ENCODE peak calls at places on chromosomes 4 and X, in nine cellular contexts. One of them, this sample, is unnamed.

GRCh38 chr4:113444386-113444785 is 317.2 kb downstream of the CAMK2D start:
- DNase-seq in activated CD8-positive, alpha-beta T cell treated with anti-CD3 and anti-CD28 coated beads for 36 hours: no peak
- DNase-seq in substantia nigra: no peak
- DNase-seq in cardiac septum: no peak
- DNase-seq in HEK293T: no peak
- DNase-seq in ELF-1: no peak
- DNase-seq in NCI-H69: peak
- DNase-seq in endothelial cell: no peak
- DNase-seq in fibroblast of lung: peak
- DNase-seq in this sample: no peak

GRCh38 chr4:156496797-156497196 is 474.8 kb downstream of the PDGFC start:
- DNase-seq in activated CD8-positive, alpha-beta T cell treated with anti-CD3 and anti-CD28 coated beads for 36 hours: no peak
- DNase-seq in substantia nigra: no peak
- DNase-seq in cardiac septum: no peak
- DNase-seq in HEK293T: no peak
- DNase-seq in ELF-1: no peak
- DNase-seq in NCI-H69: no peak
- DNase-seq in endothelial cell: no peak
- DNase-seq in fibroblast of lung: peak
- DNase-seq in this sample: no peak

GRCh38 chr4:74230902-74231499 is 73.1 kb downstream of the MTHFD2L start:
- DNase-seq in activated CD8-positive, alpha-beta T cell treated with anti-CD3 and anti-CD28 coated beads for 36 hours: peak
- DNase-seq in substantia nigra: no peak
- DNase-seq in cardiac septum: no peak
- DNase-seq in HEK293T: no peak
- DNase-seq in ELF-1: no peak
- DNase-seq in NCI-H69: no peak
- DNase-seq in endothelial cell: no peak
- DNase-seq in fibroblast of lung: peak
- DNase-seq in this sample: no peak

GRCh38 chrX:140766024-140766611 is 56.6 kb downstream of the LINC00632 start:
- DNase-seq in activated CD8-positive, alpha-beta T cell treated with anti-CD3 and anti-CD28 coated beads for 36 hours: peak
- DNase-seq in substantia nigra: peak
- DNase-seq in cardiac septum: no peak
- DNase-seq in HEK293T: peak
- DNase-seq in ELF-1: peak
- DNase-seq in NCI-H69: peak
- DNase-seq in endothelial cell: peak
- DNase-seq in fibroblast of lung: peak
- DNase-seq in this sample: peak

GRCh38 chr4:26031704-26032103 is 117.7 kb downstream of the SMIM20 start:
- DNase-seq in activated CD8-positive, alpha-beta T cell treated with anti-CD3 and anti-CD28 coated beads for 36 hours: no peak
- DNase-seq in substantia nigra: no peak
- DNase-seq in cardiac septum: no peak
- DNase-seq in HEK293T: no peak
- DNase-seq in ELF-1: no peak
- DNase-seq in NCI-H69: peak
- DNase-seq in endothelial cell: no peak
- DNase-seq in fibroblast of lung: no peak
- DNase-seq in this sample: no peak

GRCh38 chr4:3677671-3678070 is 88.5 kb upstream of the ADRA2C start:
- DNase-seq in activated CD8-positive, alpha-beta T cell treated with anti-CD3 and anti-CD28 coated beads for 36 hours: no peak
- DNase-seq in substantia nigra: no peak
- DNase-seq in cardiac septum: no peak
- DNase-seq in HEK293T: no peak
- DNase-seq in ELF-1: no peak
- DNase-seq in NCI-H69: no peak
- DNase-seq in endothelial cell: no peak
- DNase-seq in fibroblast of lung: no peak
- DNase-seq in this sample: no peak

GRCh38 chrX:86039625-86040568 is 7.5 kb downstream of the CHM start:
- DNase-seq in activated CD8-positive, alpha-beta T cell treated with anti-CD3 and anti-CD28 coated beads for 36 hours: no peak
- DNase-seq in substantia nigra: no peak
- DNase-seq in cardiac septum: no peak
- DNase-seq in HEK293T: no peak
- DNase-seq in ELF-1: no peak
- DNase-seq in NCI-H69: no peak
- DNase-seq in endothelial cell: no peak
- DNase-seq in fibroblast of lung: no peak
- DNase-seq in this sample: no peak

GRCh38 chr4:94871644-94872305 is 114.0 kb downstream of the BMPR1B start:
- DNase-seq in activated CD8-positive, alpha-beta T cell treated with anti-CD3 and anti-CD28 coated beads for 36 hours: no peak
- DNase-seq in substantia nigra: no peak
- DNase-seq in cardiac septum: no peak
- DNase-seq in HEK293T: no peak
- DNase-seq in ELF-1: no peak
- DNase-seq in NCI-H69: no peak
- DNase-seq in endothelial cell: no peak
- DNase-seq in fibroblast of lung: peak
- DNase-seq in this sample: no peak

GRCh38 chr4:1058997-1059665 is 47.7 kb downstream of the FGFRL1 start:
- DNase-seq in activated CD8-positive, alpha-beta T cell treated with anti-CD3 and anti-CD28 coated beads for 36 hours: no peak
- DNase-seq in substantia nigra: no peak
- DNase-seq in cardiac septum: peak
- DNase-seq in HEK293T: no peak
- DNase-seq in ELF-1: no peak
- DNase-seq in NCI-H69: no peak
- DNase-seq in endothelial cell: no peak
- DNase-seq in fibroblast of lung: no peak
- DNase-seq in this sample: no peak

GRCh38 chr4:93751410-93751809 is 77.1 kb upstream of the ATOH1 start:
- DNase-seq in activated CD8-positive, alpha-beta T cell treated with anti-CD3 and anti-CD28 coated beads for 36 hours: no peak
- DNase-seq in substantia nigra: no peak
- DNase-seq in cardiac septum: no peak
- DNase-seq in HEK293T: no peak
- DNase-seq in ELF-1: no peak
- DNase-seq in NCI-H69: peak
- DNase-seq in endothelial cell: no peak
- DNase-seq in fibroblast of lung: no peak
- DNase-seq in this sample: no peak

GRCh38 chr4:153722036-153722435 is 37.8 kb downstream of the RNF175 start:
- DNase-seq in activated CD8-positive, alpha-beta T cell treated with anti-CD3 and anti-CD28 coated beads for 36 hours: no peak
- DNase-seq in substantia nigra: no peak
- DNase-seq in cardiac septum: no peak
- DNase-seq in HEK293T: no peak
- DNase-seq in ELF-1: no peak
- DNase-seq in NCI-H69: no peak
- DNase-seq in endothelial cell: no peak
- DNase-seq in fibroblast of lung: no peak
- DNase-seq in this sample: no peak

GRCh38 chr4:156547439-156547838 is 424.2 kb downstream of the PDGFC start:
- DNase-seq in activated CD8-positive, alpha-beta T cell treated with anti-CD3 and anti-CD28 coated beads for 36 hours: no peak
- DNase-seq in substantia nigra: no peak
- DNase-seq in cardiac septum: no peak
- DNase-seq in HEK293T: no peak
- DNase-seq in ELF-1: no peak
- DNase-seq in NCI-H69: no peak
- DNase-seq in endothelial cell: no peak
- DNase-seq in fibroblast of lung: peak
- DNase-seq in this sample: no peak

GRCh38 chrX:8049827-8050226 is 121.2 kb downstream of the VCX2 start:
- DNase-seq in activated CD8-positive, alpha-beta T cell treated with anti-CD3 and anti-CD28 coated beads for 36 hours: no peak
- DNase-seq in substantia nigra: no peak
- DNase-seq in cardiac septum: no peak
- DNase-seq in HEK293T: no peak
- DNase-seq in ELF-1: no peak
- DNase-seq in NCI-H69: peak
- DNase-seq in endothelial cell: no peak
- DNase-seq in fibroblast of lung: peak
- DNase-seq in this sample: no peak

GRCh38 chr4:80058740-80059139 is 14.3 kb downstream of the ANTXR2 start:
- DNase-seq in activated CD8-positive, alpha-beta T cell treated with anti-CD3 and anti-CD28 coated beads for 36 hours: peak
- DNase-seq in substantia nigra: no peak
- DNase-seq in cardiac septum: no peak
- DNase-seq in HEK293T: no peak
- DNase-seq in ELF-1: no peak
- DNase-seq in NCI-H69: no peak
- DNase-seq in endothelial cell: no peak
- DNase-seq in fibroblast of lung: no peak
- DNase-seq in this sample: no peak

GRCh38 chrX:24498181-24498580 is 33.1 kb downstream of the PDK3 start:
- DNase-seq in activated CD8-positive, alpha-beta T cell treated with anti-CD3 and anti-CD28 coated beads for 36 hours: peak
- DNase-seq in substantia nigra: no peak
- DNase-seq in cardiac septum: no peak
- DNase-seq in HEK293T: peak
- DNase-seq in ELF-1: peak
- DNase-seq in NCI-H69: peak
- DNase-seq in endothelial cell: peak
- DNase-seq in fibroblast of lung: peak
- DNase-seq in this sample: no peak

GRCh38 chr4:48816971-48817370 is 13.9 kb upstream of the OCIAD1 start:
- DNase-seq in activated CD8-positive, alpha-beta T cell treated with anti-CD3 and anti-CD28 coated beads for 36 hours: no peak
- DNase-seq in substantia nigra: no peak
- DNase-seq in cardiac septum: no peak
- DNase-seq in HEK293T: no peak
- DNase-seq in ELF-1: no peak
- DNase-seq in NCI-H69: no peak
- DNase-seq in endothelial cell: no peak
- DNase-seq in fibroblast of lung: no peak
- DNase-seq in this sample: no peak

GRCh38 chrX:118536687-118537461 is 41.3 kb downstream of the DOCK11 start:
- DNase-seq in activated CD8-positive, alpha-beta T cell treated with anti-CD3 and anti-CD28 coated beads for 36 hours: peak
- DNase-seq in substantia nigra: no peak
- DNase-seq in cardiac septum: no peak
- DNase-seq in HEK293T: peak
- DNase-seq in ELF-1: peak
- DNase-seq in NCI-H69: peak
- DNase-seq in endothelial cell: peak
- DNase-seq in fibroblast of lung: peak
- DNase-seq in this sample: no peak

GRCh38 chr4:165763640-165764039 is 109.4 kb upstream of the TLL1 start:
- DNase-seq in activated CD8-positive, alpha-beta T cell treated with anti-CD3 and anti-CD28 coated beads for 36 hours: no peak
- DNase-seq in substantia nigra: no peak
- DNase-seq in cardiac septum: no peak
- DNase-seq in HEK293T: no peak
- DNase-seq in ELF-1: no peak
- DNase-seq in NCI-H69: no peak
- DNase-seq in endothelial cell: no peak
- DNase-seq in fibroblast of lung: no peak
- DNase-seq in this sample: no peak

GRCh38 chr4:3263053-3263958 is 14.3 kb downstream of the MSANTD1 start:
- DNase-seq in activated CD8-positive, alpha-beta T cell treated with anti-CD3 and anti-CD28 coated beads for 36 hours: no peak
- DNase-seq in substantia nigra: no peak
- DNase-seq in cardiac septum: peak
- DNase-seq in HEK293T: no peak
- DNase-seq in ELF-1: no peak
- DNase-seq in NCI-H69: no peak
- DNase-seq in endothelial cell: no peak
- DNase-seq in fibroblast of lung: no peak
- DNase-seq in this sample: no peak

GRCh38 chr4:169070071-169070894 is 60.2 kb upstream of the CBR4 start:
- DNase-seq in activated CD8-positive, alpha-beta T cell treated with anti-CD3 and anti-CD28 coated beads for 36 hours: no peak
- DNase-seq in substantia nigra: no peak
- DNase-seq in cardiac septum: no peak
- DNase-seq in HEK293T: no peak
- DNase-seq in ELF-1: peak
- DNase-seq in NCI-H69: peak
- DNase-seq in endothelial cell: no peak
- DNase-seq in fibroblast of lung: peak
- DNase-seq in this sample: no peak

GRCh38 chr4:124713213-124713592 is 671 bp upstream of the ANKRD50 start:
- DNase-seq in activated CD8-positive, alpha-beta T cell treated with anti-CD3 and anti-CD28 coated beads for 36 hours: peak
- DNase-seq in substantia nigra: peak
- DNase-seq in cardiac septum: peak
- DNase-seq in HEK293T: peak
- DNase-seq in ELF-1: peak
- DNase-seq in NCI-H69: peak
- DNase-seq in endothelial cell: peak
- DNase-seq in fibroblast of lung: peak
- DNase-seq in this sample: peak

GRCh38 chr4:15654556-15655222 is 468 bp downstream of the FBXL5 start:
- DNase-seq in activated CD8-positive, alpha-beta T cell treated with anti-CD3 and anti-CD28 coated beads for 36 hours: peak
- DNase-seq in substantia nigra: peak
- DNase-seq in cardiac septum: peak
- DNase-seq in HEK293T: peak
- DNase-seq in ELF-1: peak
- DNase-seq in NCI-H69: peak
- DNase-seq in endothelial cell: peak
- DNase-seq in fibroblast of lung: peak
- DNase-seq in this sample: peak

GRCh38 chrX:43940811-43941210 is 32.4 kb downstream of the NDP start:
- DNase-seq in activated CD8-positive, alpha-beta T cell treated with anti-CD3 and anti-CD28 coated beads for 36 hours: no peak
- DNase-seq in substantia nigra: no peak
- DNase-seq in cardiac septum: no peak
- DNase-seq in HEK293T: no peak
- DNase-seq in ELF-1: peak
- DNase-seq in NCI-H69: peak
- DNase-seq in endothelial cell: no peak
- DNase-seq in fibroblast of lung: peak
- DNase-seq in this sample: no peak

GRCh38 chr4:163166041-163166579 is 580 bp downstream of the NAF1 start:
- DNase-seq in activated CD8-positive, alpha-beta T cell treated with anti-CD3 and anti-CD28 coated beads for 36 hours: peak
- DNase-seq in substantia nigra: no peak
- DNase-seq in cardiac septum: peak
- DNase-seq in HEK293T: peak
- DNase-seq in ELF-1: peak
- DNase-seq in NCI-H69: peak
- DNase-seq in endothelial cell: peak
- DNase-seq in fibroblast of lung: peak
- DNase-seq in this sample: peak